ENCODE peak calls at places on chromosomes 11 and 22, in four cellular contexts. U is sigmoid colon, X is GM12865, S is neural crest cell. Y is an unnamed sample.

GRCh38 chr11:28144808-28145207 is 36.6 kb downstream of the METTL15 start:
- DNase-seq in U (no peak), S (no peak), X (no peak), Y (no peak)

GRCh38 chr22:27133951-27134664 is 476.7 kb downstream of the MIAT start:
- DNase-seq in U (peak; percentile 85), X (peak; percentile 8), S (no peak), Y (no peak)

GRCh38 chr11:100683107-100683506 is 4.0 kb upstream of the ARHGAP42 start:
- DNase-seq in S (no peak), U (no peak), X (no peak), Y (no peak)

GRCh38 chr22:42880815-42881214 is 23.7 kb upstream of the ARFGAP3 start:
- DNase-seq in U (no peak), X (no peak), S (no peak), Y (no peak)

GRCh38 chr11:54985731-54986130 is 276.2 kb upstream of the TRIM48 start:
- DNase-seq in S (no peak), X (no peak), U (no peak), Y (no peak)

GRCh38 chr11:93492464-93493251 is 50.5 kb downstream of the SMCO4 start:
- DNase-seq in X (no peak), S (no peak), U (no peak), Y (no peak)

GRCh38 chr22:19718255-19719054 is 4.2 kb downstream of the SEPTIN5 start:
- DNase-seq in U (no peak), X (no peak), S (no peak), Y (no peak)

GRCh38 chr22:16961477-16962186 is 46.4 kb downstream of the GAB4 start:
- DNase-seq in U (no peak), X (no peak), S (no peak), Y (no peak)

GRCh38 chr11:119593346-119593745 is 135.7 kb downstream of the NECTIN1 start:
- DNase-seq in U (no peak), S (no peak), X (no peak), Y (no peak)

GRCh38 chr11:1916132-1916985 is 3.1 kb upstream of the TNNT3 start:
- DNase-seq in S (no peak), X (peak; percentile 62), U (no peak), Y (no peak)

GRCh38 chr11:119249671-119250010 is 43.5 kb downstream of the CBL start:
- DNase-seq in S (no peak), U (no peak), X (no peak), Y (no peak)

GRCh38 chr11:32081901-32082300 is 9.0 kb upstream of the RCN1 start:
- DNase-seq in U (no peak), S (no peak), X (no peak), Y (no peak)

GRCh38 chr11:94786264-94787126 is 18.3 kb downstream of the AMOTL1 start:
- DNase-seq in S (no peak), U (no peak), X (peak; percentile 41), Y (no peak)

GRCh38 chr22:50282361-50283144 is 12.4 kb upstream of the MAPK11 start:
- DNase-seq in X (no peak), S (no peak), U (no peak), Y (no peak)

GRCh38 chr11:6705905-6706535 is 22.9 kb upstream of the MRPL17 start:
- DNase-seq in X (peak; percentile 42), U (no peak), S (peak; percentile 55), Y (peak; percentile 16)

GRCh38 chr11:33892906-33893594 is 1.2 kb upstream of the LMO2 start:
- DNase-seq in X (no peak), U (no peak), S (no peak), Y (no peak)

GRCh38 chr11:71447791-71448256 is 369 bp downstream of the DHCR7 start:
- DNase-seq in U (no peak), X (peak; percentile 22), S (peak; percentile 49), Y (no peak)

GRCh38 chr22:40588726-40589125 is 47.8 kb downstream of the MRTFA start:
- DNase-seq in U (no peak), S (no peak), X (no peak), Y (no peak)

GRCh38 chr11:117999354-117999993 is 13.3 kb downstream of the IL10RA start:
- DNase-seq in X (no peak), S (no peak), U (no peak), Y (no peak)

GRCh38 chr22:49948958-49949913 is 11.3 kb upstream of the PIM3 start:
- DNase-seq in U (no peak), S (no peak), X (no peak), Y (no peak)

GRCh38 chr11:105109855-105110750 is 29.5 kb downstream of the CARD18 start:
- DNase-seq in S (no peak), U (no peak), X (no peak), Y (no peak)

GRCh38 chr22:37563153-37564081 is 3.1 kb downstream of the CDC42EP1 start:
- DNase-seq in U (peak; percentile 94), S (no peak), X (no peak), Y (no peak)

DNA sequence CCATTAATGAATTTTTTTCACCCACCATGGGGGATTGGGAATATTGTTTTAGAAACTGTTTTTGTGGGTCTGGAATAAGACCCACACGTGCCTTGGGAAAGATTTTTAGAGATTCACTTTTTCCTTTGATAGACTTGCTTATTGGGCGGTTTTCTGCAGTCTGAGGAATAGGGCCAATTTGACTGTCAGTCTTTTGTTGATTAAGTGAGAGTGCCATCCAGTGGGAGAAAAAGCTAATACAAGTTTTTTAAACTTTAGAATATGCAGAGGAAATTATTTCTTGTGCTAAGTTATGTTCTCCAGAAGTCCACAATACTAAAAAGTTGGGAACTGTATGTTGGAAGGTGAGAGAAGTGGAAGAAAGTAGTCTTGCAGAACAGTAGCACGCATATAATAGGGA is 56.1 kb downstream of the PRMT3 start:
- DNase-seq in U (no peak), X (peak; percentile 16), S (no peak), Y (no peak)
- TF ChIP-seq CTCF in U (no peak), X (peak; percentile 7), S (peak; percentile 51), Y (peak; percentile 30)

DNA sequence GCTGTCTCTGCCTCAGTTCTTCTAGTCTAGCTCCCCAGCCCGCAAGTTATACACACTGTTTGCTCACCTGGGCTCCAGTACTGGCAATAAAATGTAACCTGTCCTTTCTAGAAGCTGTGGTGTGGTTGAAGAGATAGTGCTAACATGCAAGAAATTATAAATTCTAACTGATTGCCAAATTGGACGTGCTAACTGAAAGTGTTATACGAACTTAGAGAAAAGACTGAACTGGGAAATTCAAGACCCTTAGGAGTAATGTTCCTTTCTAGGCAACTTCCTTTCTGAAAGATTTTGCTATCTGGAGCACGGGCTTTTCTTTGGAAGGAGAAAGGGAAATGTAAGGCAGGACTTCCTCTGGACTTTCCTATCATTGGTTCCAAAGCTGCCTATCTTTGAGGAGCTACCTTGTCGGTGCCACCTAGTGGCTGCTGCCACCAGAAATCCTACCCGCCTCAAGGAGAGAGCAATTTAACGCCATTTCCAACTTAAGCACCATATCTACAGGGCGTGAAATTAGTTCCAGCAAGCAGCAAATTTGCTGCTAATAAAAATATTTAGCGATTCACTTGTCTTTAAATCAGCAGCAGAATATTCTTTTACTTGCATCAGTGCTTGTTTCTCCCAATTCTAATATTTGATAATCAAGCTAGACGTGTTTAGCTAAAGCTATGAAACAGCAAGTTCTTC is 12.7 kb upstream of the TMEM218 start:
- DNase-seq in S (no peak), U (no peak), X (peak; percentile 76), Y (no peak)
- TF ChIP-seq CTCF in S (peak; percentile 56), U (no peak), X (peak; percentile 50), Y (peak; percentile 42)

DNA sequence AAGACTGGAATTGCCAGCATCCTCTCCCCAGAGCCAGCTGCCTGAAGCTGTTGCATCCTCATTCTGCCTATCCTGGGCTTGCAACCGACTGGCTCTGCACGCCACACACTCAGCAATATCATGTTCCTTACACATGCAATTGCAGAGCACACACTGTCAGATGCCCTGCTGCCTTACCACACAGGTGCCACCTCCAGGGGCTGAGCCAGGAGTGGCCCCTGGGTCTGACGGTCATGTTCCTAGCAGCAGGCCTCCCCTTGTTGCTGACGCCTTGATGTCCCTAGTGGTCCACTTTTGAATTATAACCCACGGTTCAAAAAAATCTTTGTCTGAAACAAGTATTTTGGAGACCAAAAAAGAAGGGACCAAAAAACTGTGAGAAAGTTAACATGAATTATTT is 18.5 kb upstream of the OR8B8 start:
- DNase-seq in X (no peak), S (no peak), U (no peak), Y (no peak)
- TF ChIP-seq CTCF in X (no peak), S (no peak), U (no peak), Y (no peak)

GRCh38 chr11:77548552-77549439 is 41.0 kb upstream of the AQP11 start:
- DNase-seq in U (no peak), S (no peak), X (peak; percentile 10), Y (no peak)
- TF ChIP-seq CTCF in U (peak; percentile 15), S (peak; percentile 39), X (no peak), Y (no peak)